ENCODE peak calls at places on chromosomes 7 and 10, in seven cellular contexts. One of them, this sample, is unnamed.
A peak's percentile ranks its signal among the peaks of the same experiment; 100 is the strongest.

GRCh38 chr10:86334515-86335085 is 32.0 kb downstream of the GRID1 start:
- DNase-seq in trophoblast cell: peak; percentile 23
- DNase-seq in GM13976: no peak
- DNase-seq in stimulated activated CD8-positive, alpha-beta memory T cell treated with anti-CD3 and anti-CD28 coated beads, Interleukin-4, amount 100 ng/mL, for 24 hours: no peak
- DNase-seq in GM23338: peak; percentile 66
- DNase-seq in ecto neural progenitor cell: no peak
- DNase-seq in anterior cingulate cortex: no peak
- DNase-seq in this sample: no peak

GRCh38 chr10:78337646-78338391 is 304.2 kb downstream of the RPS24 start:
- DNase-seq in trophoblast cell: no peak
- DNase-seq in GM13976: no peak
- DNase-seq in stimulated activated CD8-positive, alpha-beta memory T cell treated with anti-CD3 and anti-CD28 coated beads, Interleukin-4, amount 100 ng/mL, for 24 hours: no peak
- DNase-seq in GM23338: no peak
- DNase-seq in ecto neural progenitor cell: peak; percentile 39
- DNase-seq in anterior cingulate cortex: no peak
- DNase-seq in this sample: no peak

GRCh38 chr10:43105119-43105792 is 28.4 kb downstream of the RET start:
- DNase-seq in trophoblast cell: peak; percentile 80
- DNase-seq in GM13976: peak; percentile 92
- DNase-seq in stimulated activated CD8-positive, alpha-beta memory T cell treated with anti-CD3 and anti-CD28 coated beads, Interleukin-4, amount 100 ng/mL, for 24 hours: peak; percentile 63
- DNase-seq in GM23338: peak; percentile 92
- DNase-seq in ecto neural progenitor cell: peak; percentile 89
- DNase-seq in anterior cingulate cortex: peak; percentile 71
- DNase-seq in this sample: peak; percentile 73

GRCh38 chr10:132724436-132724835 is 61.5 kb downstream of the NKX6-2 start:
- DNase-seq in trophoblast cell: no peak
- DNase-seq in GM13976: no peak
- DNase-seq in stimulated activated CD8-positive, alpha-beta memory T cell treated with anti-CD3 and anti-CD28 coated beads, Interleukin-4, amount 100 ng/mL, for 24 hours: no peak
- DNase-seq in GM23338: no peak
- DNase-seq in ecto neural progenitor cell: no peak
- DNase-seq in anterior cingulate cortex: no peak
- DNase-seq in this sample: no peak

GRCh38 chr7:68434857-68435256 is 1163.4 kb upstream of the AUTS2 start:
- DNase-seq in trophoblast cell: no peak
- DNase-seq in GM13976: no peak
- DNase-seq in stimulated activated CD8-positive, alpha-beta memory T cell treated with anti-CD3 and anti-CD28 coated beads, Interleukin-4, amount 100 ng/mL, for 24 hours: no peak
- DNase-seq in GM23338: no peak
- DNase-seq in ecto neural progenitor cell: no peak
- DNase-seq in anterior cingulate cortex: no peak
- DNase-seq in this sample: no peak

GRCh38 chr7:148921189-148921588 is 37.1 kb upstream of the EZH2 start:
- DNase-seq in trophoblast cell: no peak
- DNase-seq in GM13976: no peak
- DNase-seq in stimulated activated CD8-positive, alpha-beta memory T cell treated with anti-CD3 and anti-CD28 coated beads, Interleukin-4, amount 100 ng/mL, for 24 hours: no peak
- DNase-seq in GM23338: no peak
- DNase-seq in ecto neural progenitor cell: no peak
- DNase-seq in anterior cingulate cortex: no peak
- DNase-seq in this sample: no peak

GRCh38 chr10:11009471-11010308 is 8.0 kb upstream of the CELF2 start:
- DNase-seq in trophoblast cell: no peak
- DNase-seq in GM13976: no peak
- DNase-seq in stimulated activated CD8-positive, alpha-beta memory T cell treated with anti-CD3 and anti-CD28 coated beads, Interleukin-4, amount 100 ng/mL, for 24 hours: no peak
- DNase-seq in GM23338: no peak
- DNase-seq in ecto neural progenitor cell: no peak
- DNase-seq in anterior cingulate cortex: no peak
- DNase-seq in this sample: no peak

GRCh38 chr10:62911210-62911963 is 95.2 kb upstream of the EGR2 start:
- DNase-seq in trophoblast cell: no peak
- DNase-seq in GM13976: no peak
- DNase-seq in stimulated activated CD8-positive, alpha-beta memory T cell treated with anti-CD3 and anti-CD28 coated beads, Interleukin-4, amount 100 ng/mL, for 24 hours: no peak
- DNase-seq in GM23338: peak; percentile 77
- DNase-seq in ecto neural progenitor cell: peak; percentile 54
- DNase-seq in anterior cingulate cortex: peak; percentile 45
- DNase-seq in this sample: no peak

GRCh38 chr10:74213571-74214162 is 62.6 kb downstream of the ADK start:
- DNase-seq in trophoblast cell: peak; percentile 36
- DNase-seq in GM13976: peak; percentile 47
- DNase-seq in stimulated activated CD8-positive, alpha-beta memory T cell treated with anti-CD3 and anti-CD28 coated beads, Interleukin-4, amount 100 ng/mL, for 24 hours: no peak
- DNase-seq in GM23338: peak; percentile 45
- DNase-seq in ecto neural progenitor cell: no peak
- DNase-seq in anterior cingulate cortex: no peak
- DNase-seq in this sample: no peak

GRCh38 chr7:95434501-95435421 is at the start of gene PON2:
- DNase-seq in trophoblast cell: peak; percentile 88
- DNase-seq in GM13976: peak; percentile 87
- DNase-seq in stimulated activated CD8-positive, alpha-beta memory T cell treated with anti-CD3 and anti-CD28 coated beads, Interleukin-4, amount 100 ng/mL, for 24 hours: peak; percentile 29
- DNase-seq in GM23338: peak; percentile 90
- DNase-seq in ecto neural progenitor cell: peak; percentile 88
- DNase-seq in anterior cingulate cortex: peak; percentile 83
- DNase-seq in this sample: peak; percentile 88

GRCh38 chr7:73735526-73735905 is 3.1 kb downstream of the ABHD11 start:
- DNase-seq in trophoblast cell: no peak
- DNase-seq in GM13976: no peak
- DNase-seq in stimulated activated CD8-positive, alpha-beta memory T cell treated with anti-CD3 and anti-CD28 coated beads, Interleukin-4, amount 100 ng/mL, for 24 hours: no peak
- DNase-seq in GM23338: no peak
- DNase-seq in ecto neural progenitor cell: no peak
- DNase-seq in anterior cingulate cortex: no peak
- DNase-seq in this sample: no peak

GRCh38 chr7:23341846-23342598 is 42.9 kb downstream of the MALSU1 start:
- DNase-seq in trophoblast cell: no peak
- DNase-seq in GM13976: no peak
- DNase-seq in stimulated activated CD8-positive, alpha-beta memory T cell treated with anti-CD3 and anti-CD28 coated beads, Interleukin-4, amount 100 ng/mL, for 24 hours: no peak
- DNase-seq in GM23338: no peak
- DNase-seq in ecto neural progenitor cell: no peak
- DNase-seq in anterior cingulate cortex: no peak
- DNase-seq in this sample: no peak

GRCh38 chr10:93077860-93078337 is 4.2 kb downstream of the CYP26A1 start:
- DNase-seq in trophoblast cell: no peak
- DNase-seq in GM13976: no peak
- DNase-seq in stimulated activated CD8-positive, alpha-beta memory T cell treated with anti-CD3 and anti-CD28 coated beads, Interleukin-4, amount 100 ng/mL, for 24 hours: no peak
- DNase-seq in GM23338: no peak
- DNase-seq in ecto neural progenitor cell: no peak
- DNase-seq in anterior cingulate cortex: no peak
- DNase-seq in this sample: no peak

GRCh38 chr7:105298439-105298894 is 90.3 kb downstream of the SRPK2 start:
- DNase-seq in trophoblast cell: no peak
- DNase-seq in GM13976: peak; percentile 67
- DNase-seq in stimulated activated CD8-positive, alpha-beta memory T cell treated with anti-CD3 and anti-CD28 coated beads, Interleukin-4, amount 100 ng/mL, for 24 hours: no peak
- DNase-seq in GM23338: peak; percentile 38
- DNase-seq in ecto neural progenitor cell: no peak
- DNase-seq in anterior cingulate cortex: no peak
- DNase-seq in this sample: peak; percentile 26

GRCh38 chr10:18378766-18379165 is 238.5 kb downstream of the CACNB2 start:
- DNase-seq in trophoblast cell: no peak
- DNase-seq in GM13976: no peak
- DNase-seq in stimulated activated CD8-positive, alpha-beta memory T cell treated with anti-CD3 and anti-CD28 coated beads, Interleukin-4, amount 100 ng/mL, for 24 hours: no peak
- DNase-seq in GM23338: no peak
- DNase-seq in ecto neural progenitor cell: no peak
- DNase-seq in anterior cingulate cortex: peak; percentile 33
- DNase-seq in this sample: no peak

GRCh38 chr7:918441-919113 is 35.9 kb downstream of the ADAP1 start:
- DNase-seq in trophoblast cell: no peak
- DNase-seq in GM13976: no peak
- DNase-seq in stimulated activated CD8-positive, alpha-beta memory T cell treated with anti-CD3 and anti-CD28 coated beads, Interleukin-4, amount 100 ng/mL, for 24 hours: no peak
- DNase-seq in GM23338: no peak
- DNase-seq in ecto neural progenitor cell: no peak
- DNase-seq in anterior cingulate cortex: no peak
- DNase-seq in this sample: no peak

GRCh38 chr7:94313926-94314325 is 80.8 kb upstream of the COL1A2 start:
- DNase-seq in trophoblast cell: no peak
- DNase-seq in GM13976: no peak
- DNase-seq in stimulated activated CD8-positive, alpha-beta memory T cell treated with anti-CD3 and anti-CD28 coated beads, Interleukin-4, amount 100 ng/mL, for 24 hours: no peak
- DNase-seq in GM23338: no peak
- DNase-seq in ecto neural progenitor cell: no peak
- DNase-seq in anterior cingulate cortex: no peak
- DNase-seq in this sample: no peak

GRCh38 chr7:2820508-2820934 is 23.6 kb downstream of the GNA12 start:
- DNase-seq in trophoblast cell: peak; percentile 98
- DNase-seq in GM13976: no peak
- DNase-seq in stimulated activated CD8-positive, alpha-beta memory T cell treated with anti-CD3 and anti-CD28 coated beads, Interleukin-4, amount 100 ng/mL, for 24 hours: no peak
- DNase-seq in GM23338: no peak
- DNase-seq in ecto neural progenitor cell: no peak
- DNase-seq in anterior cingulate cortex: no peak
- DNase-seq in this sample: no peak

GRCh38 chr7:44188480-44189225 is 586 bp downstream of the GCK start:
- DNase-seq in trophoblast cell: no peak
- DNase-seq in GM13976: no peak
- DNase-seq in stimulated activated CD8-positive, alpha-beta memory T cell treated with anti-CD3 and anti-CD28 coated beads, Interleukin-4, amount 100 ng/mL, for 24 hours: no peak
- DNase-seq in GM23338: no peak
- DNase-seq in ecto neural progenitor cell: no peak
- DNase-seq in anterior cingulate cortex: no peak
- DNase-seq in this sample: no peak

GRCh38 chr10:323651-324293 is 188.5 kb downstream of the ZMYND11 start:
- DNase-seq in trophoblast cell: peak; percentile 92
- DNase-seq in GM13976: peak; percentile 58
- DNase-seq in stimulated activated CD8-positive, alpha-beta memory T cell treated with anti-CD3 and anti-CD28 coated beads, Interleukin-4, amount 100 ng/mL, for 24 hours: peak; percentile 39
- DNase-seq in GM23338: no peak
- DNase-seq in ecto neural progenitor cell: no peak
- DNase-seq in anterior cingulate cortex: peak; percentile 3
- DNase-seq in this sample: peak; percentile 45

GRCh38 chr7:78850093-78850740 is 603.2 kb downstream of the MAGI2 start:
- DNase-seq in trophoblast cell: no peak
- DNase-seq in GM13976: no peak
- DNase-seq in stimulated activated CD8-positive, alpha-beta memory T cell treated with anti-CD3 and anti-CD28 coated beads, Interleukin-4, amount 100 ng/mL, for 24 hours: no peak
- DNase-seq in GM23338: no peak
- DNase-seq in ecto neural progenitor cell: no peak
- DNase-seq in anterior cingulate cortex: no peak
- DNase-seq in this sample: no peak

GRCh38 chr10:91617073-91617580 is 15.7 kb downstream of the PPP1R3C start:
- DNase-seq in trophoblast cell: no peak
- DNase-seq in GM13976: no peak
- DNase-seq in stimulated activated CD8-positive, alpha-beta memory T cell treated with anti-CD3 and anti-CD28 coated beads, Interleukin-4, amount 100 ng/mL, for 24 hours: no peak
- DNase-seq in GM23338: no peak
- DNase-seq in ecto neural progenitor cell: no peak
- DNase-seq in anterior cingulate cortex: no peak
- DNase-seq in this sample: no peak

GRCh38 chr10:102352066-102352715 is 43.3 kb upstream of the NFKB2 start:
- DNase-seq in trophoblast cell: peak; percentile 66
- DNase-seq in GM13976: peak; percentile 72
- DNase-seq in stimulated activated CD8-positive, alpha-beta memory T cell treated with anti-CD3 and anti-CD28 coated beads, Interleukin-4, amount 100 ng/mL, for 24 hours: peak; percentile 58
- DNase-seq in GM23338: peak; percentile 89
- DNase-seq in ecto neural progenitor cell: peak; percentile 76
- DNase-seq in anterior cingulate cortex: peak; percentile 31
- DNase-seq in this sample: no peak

GRCh38 chr7:155461631-155462030 is 3.7 kb downstream of the EN2 start:
- DNase-seq in trophoblast cell: no peak
- DNase-seq in GM13976: no peak
- DNase-seq in stimulated activated CD8-positive, alpha-beta memory T cell treated with anti-CD3 and anti-CD28 coated beads, Interleukin-4, amount 100 ng/mL, for 24 hours: no peak
- DNase-seq in GM23338: no peak
- DNase-seq in ecto neural progenitor cell: no peak
- DNase-seq in anterior cingulate cortex: no peak
- DNase-seq in this sample: no peak

GRCh38 chr7:102042016-102042656 is 224.7 kb downstream of the CUX1 start:
- DNase-seq in trophoblast cell: peak; percentile 83
- DNase-seq in GM13976: no peak
- DNase-seq in stimulated activated CD8-positive, alpha-beta memory T cell treated with anti-CD3 and anti-CD28 coated beads, Interleukin-4, amount 100 ng/mL, for 24 hours: no peak
- DNase-seq in GM23338: no peak
- DNase-seq in ecto neural progenitor cell: no peak
- DNase-seq in anterior cingulate cortex: no peak
- DNase-seq in this sample: no peak